ENCODE peak calls at places on chromosomes 6 and 20, in seven cellular contexts. F is WTC11; O is fibroblast of villous mesenchyme; C is ascending aorta; M is stimulated activated CD4-positive, alpha-beta T cell treated with anti-CD3 and anti-CD28 coated beads, Interleukin-1b, Interleukin-23, amount 100 ng/mL, for 1 hour; T is NCI-H1092; S is ovary. V is an unnamed sample.
A peak's percentile ranks its signal among the peaks of the same experiment; 100 is the strongest.

GRCh38 chr6:52284131-52284459 is 447 bp downstream of the MCM3 start:
- DNase-seq in S (peak; percentile 58), T (peak; percentile 32), M (no peak), O (no peak), F (peak; percentile 76), C (no peak), V (no peak)

GRCh38 chr20:58995461-58996225 is 11.4 kb downstream of the CTSZ start:
- DNase-seq in M (no peak), C (no peak), O (no peak), S (no peak), F (no peak), T (no peak), V (no peak)

GRCh38 chr20:47445291-47445690 is 56.4 kb upstream of the NCOA3 start:
- DNase-seq in O (no peak), C (no peak), M (no peak), T (no peak), S (no peak), F (no peak), V (no peak)

GRCh38 chr6:166629628-166630027 is 2.6 kb upstream of the RPS6KA2 start:
- DNase-seq in M (no peak), S (no peak), F (no peak), O (peak; percentile 32), C (no peak), T (no peak), V (no peak)

GRCh38 chr20:3731944-3732326 is 550 bp upstream of the HSPA12B start:
- DNase-seq in F (no peak), O (no peak), T (no peak), M (no peak), C (no peak), S (no peak), V (peak; percentile 51)

GRCh38 chr6:87766211-87766610 is 64.2 kb upstream of the AKIRIN2 start:
- DNase-seq in T (no peak), F (no peak), S (no peak), C (no peak), M (no peak), O (peak; percentile 25), V (no peak)

GRCh38 chr6:129031051-129031599 is 148.2 kb downstream of the LAMA2 start:
- DNase-seq in M (no peak), O (peak; percentile 94), S (no peak), T (no peak), C (no peak), F (no peak), V (no peak)

GRCh38 chr6:11011787-11012234 is 32.3 kb downstream of the ELOVL2 start:
- DNase-seq in S (no peak), T (no peak), O (no peak), C (no peak), F (peak; percentile 44), M (no peak), V (no peak)

GRCh38 chr6:68640506-68640875 is 5.4 kb downstream of the ADGRB3 start:
- DNase-seq in T (no peak), C (no peak), M (no peak), S (no peak), F (no peak), O (no peak), V (no peak)

GRCh38 chr6:27290065-27290849 is 21.8 kb downstream of the POM121L2 start:
- DNase-seq in T (no peak), F (peak; percentile 53), C (no peak), S (no peak), M (no peak), O (no peak), V (no peak)

GRCh38 chr6:116572162-116572561 is 858 bp downstream of the RWDD1 start:
- DNase-seq in M (no peak), F (no peak), T (no peak), S (no peak), C (no peak), O (peak; percentile 67), V (no peak)